ENCODE peak calls at places on chromosome 22, in ten cellular contexts. One of them, this sample, is unnamed.

GRCh38 chr22:29751139-29751538 is 15.7 kb downstream of the ZMAT5 start:
- DNase-seq in EL: no peak
- DNase-seq in fibroblast of mammary gland: no peak
- DNase-seq in NCI-H446 treated with DMSO at 0.1 percent for 48 hours: no peak
- DNase-seq in endothelial cell: no peak
- DNase-seq in T-cell: no peak
- DNase-seq in RPMI7951: no peak
- DNase-seq in stimulated activated naive B cell treated with anti-CD40 and anti-IgM and Interleukin-4, amounts not matched to agents 10 μg/mL and 1 μg/mL and 100 μg/mL, for 72 hours: no peak
- DNase-seq in M059J: no peak
- DNase-seq in anterior cingulate cortex: no peak
- DNase-seq in this sample: no peak

GRCh38 chr22:32562396-32562795 is 87.8 kb downstream of the FBXO7 start:
- DNase-seq in endothelial cell: no peak
- DNase-seq in RPMI7951: no peak
- DNase-seq in anterior cingulate cortex: no peak
- DNase-seq in M059J: no peak
- DNase-seq in T-cell: no peak
- DNase-seq in stimulated activated naive B cell treated with anti-CD40 and anti-IgM and Interleukin-4, amounts not matched to agents 10 μg/mL and 1 μg/mL and 100 μg/mL, for 72 hours: no peak
- DNase-seq in fibroblast of mammary gland: no peak
- DNase-seq in EL: no peak
- DNase-seq in NCI-H446 treated with DMSO at 0.1 percent for 48 hours: no peak
- DNase-seq in this sample: no peak

GRCh38 chr22:19875531-19876313 is 21.0 kb upstream of the GNB1L start:
- DNase-seq in stimulated activated naive B cell treated with anti-CD40 and anti-IgM and Interleukin-4, amounts not matched to agents 10 μg/mL and 1 μg/mL and 100 μg/mL, for 72 hours: no peak
- DNase-seq in NCI-H446 treated with DMSO at 0.1 percent for 48 hours: no peak
- DNase-seq in fibroblast of mammary gland: no peak
- DNase-seq in T-cell: no peak
- DNase-seq in EL: no peak
- DNase-seq in M059J: no peak
- DNase-seq in anterior cingulate cortex: no peak
- DNase-seq in RPMI7951: no peak
- DNase-seq in endothelial cell: no peak
- DNase-seq in this sample: no peak

GRCh38 chr22:17106161-17106784 is 14.9 kb downstream of the TMEM121B start:
- DNase-seq in endothelial cell: no peak
- DNase-seq in EL: no peak
- DNase-seq in NCI-H446 treated with DMSO at 0.1 percent for 48 hours: no peak
- DNase-seq in stimulated activated naive B cell treated with anti-CD40 and anti-IgM and Interleukin-4, amounts not matched to agents 10 μg/mL and 1 μg/mL and 100 μg/mL, for 72 hours: no peak
- DNase-seq in T-cell: no peak
- DNase-seq in RPMI7951: no peak
- DNase-seq in fibroblast of mammary gland: no peak
- DNase-seq in M059J: no peak
- DNase-seq in anterior cingulate cortex: no peak
- DNase-seq in this sample: no peak

GRCh38 chr22:23152238-23153114 is 7.2 kb downstream of the RAB36 start:
- DNase-seq in endothelial cell: no peak
- DNase-seq in fibroblast of mammary gland: no peak
- DNase-seq in T-cell: no peak
- DNase-seq in NCI-H446 treated with DMSO at 0.1 percent for 48 hours: no peak
- DNase-seq in EL: no peak
- DNase-seq in anterior cingulate cortex: no peak
- DNase-seq in stimulated activated naive B cell treated with anti-CD40 and anti-IgM and Interleukin-4, amounts not matched to agents 10 μg/mL and 1 μg/mL and 100 μg/mL, for 72 hours: no peak
- DNase-seq in RPMI7951: no peak
- DNase-seq in M059J: no peak
- DNase-seq in this sample: no peak

GRCh38 chr22:39915295-39915726 is 14.4 kb downstream of the GRAP2 start:
- DNase-seq in fibroblast of mammary gland: no peak
- DNase-seq in M059J: no peak
- DNase-seq in stimulated activated naive B cell treated with anti-CD40 and anti-IgM and Interleukin-4, amounts not matched to agents 10 μg/mL and 1 μg/mL and 100 μg/mL, for 72 hours: no peak
- DNase-seq in EL: no peak
- DNase-seq in T-cell: no peak
- DNase-seq in NCI-H446 treated with DMSO at 0.1 percent for 48 hours: no peak
- DNase-seq in RPMI7951: no peak
- DNase-seq in anterior cingulate cortex: no peak
- DNase-seq in endothelial cell: no peak
- DNase-seq in this sample: no peak

GRCh38 chr22:47201996-47202818 is 439.8 kb downstream of the TBC1D22A start:
- DNase-seq in NCI-H446 treated with DMSO at 0.1 percent for 48 hours: no peak
- DNase-seq in endothelial cell: no peak
- DNase-seq in RPMI7951: no peak
- DNase-seq in T-cell: no peak
- DNase-seq in fibroblast of mammary gland: no peak
- DNase-seq in M059J: no peak
- DNase-seq in EL: no peak
- DNase-seq in stimulated activated naive B cell treated with anti-CD40 and anti-IgM and Interleukin-4, amounts not matched to agents 10 μg/mL and 1 μg/mL and 100 μg/mL, for 72 hours: no peak
- DNase-seq in anterior cingulate cortex: no peak
- DNase-seq in this sample: no peak

GRCh38 chr22:50697667-50698506 is 25.3 kb downstream of the SHANK3 start:
- DNase-seq in RPMI7951: no peak
- DNase-seq in EL: no peak
- DNase-seq in endothelial cell: no peak
- DNase-seq in stimulated activated naive B cell treated with anti-CD40 and anti-IgM and Interleukin-4, amounts not matched to agents 10 μg/mL and 1 μg/mL and 100 μg/mL, for 72 hours: no peak
- DNase-seq in NCI-H446 treated with DMSO at 0.1 percent for 48 hours: no peak
- DNase-seq in fibroblast of mammary gland: no peak
- DNase-seq in anterior cingulate cortex: no peak
- DNase-seq in T-cell: no peak
- DNase-seq in M059J: no peak
- DNase-seq in this sample: no peak

GRCh38 chr22:24271406-24271760 is 752 bp downstream of the SPECC1L start:
- DNase-seq in EL: no peak
- DNase-seq in RPMI7951: no peak
- DNase-seq in M059J: peak
- DNase-seq in fibroblast of mammary gland: peak
- DNase-seq in endothelial cell: no peak
- DNase-seq in T-cell: no peak
- DNase-seq in stimulated activated naive B cell treated with anti-CD40 and anti-IgM and Interleukin-4, amounts not matched to agents 10 μg/mL and 1 μg/mL and 100 μg/mL, for 72 hours: no peak
- DNase-seq in anterior cingulate cortex: no peak
- DNase-seq in NCI-H446 treated with DMSO at 0.1 percent for 48 hours: no peak
- DNase-seq in this sample: no peak

GRCh38 chr22:42743501-42743991 is 22.9 kb upstream of the A4GALT start:
- DNase-seq in RPMI7951: peak
- DNase-seq in stimulated activated naive B cell treated with anti-CD40 and anti-IgM and Interleukin-4, amounts not matched to agents 10 μg/mL and 1 μg/mL and 100 μg/mL, for 72 hours: no peak
- DNase-seq in anterior cingulate cortex: no peak
- DNase-seq in M059J: peak
- DNase-seq in fibroblast of mammary gland: peak
- DNase-seq in EL: peak
- DNase-seq in NCI-H446 treated with DMSO at 0.1 percent for 48 hours: no peak
- DNase-seq in T-cell: no peak
- DNase-seq in endothelial cell: no peak
- DNase-seq in this sample: no peak

GRCh38 chr22:17368727-17369552 is at the start of gene CECR2:
- DNase-seq in RPMI7951: no peak
- DNase-seq in NCI-H446 treated with DMSO at 0.1 percent for 48 hours: peak
- DNase-seq in EL: no peak
- DNase-seq in endothelial cell: peak
- DNase-seq in anterior cingulate cortex: peak
- DNase-seq in fibroblast of mammary gland: no peak
- DNase-seq in T-cell: no peak
- DNase-seq in stimulated activated naive B cell treated with anti-CD40 and anti-IgM and Interleukin-4, amounts not matched to agents 10 μg/mL and 1 μg/mL and 100 μg/mL, for 72 hours: peak
- DNase-seq in M059J: no peak
- DNase-seq in this sample: peak

GRCh38 chr22:33000342-33001280 is 57.6 kb downstream of the SYN3 start:
- DNase-seq in fibroblast of mammary gland: peak
- DNase-seq in endothelial cell: peak
- DNase-seq in anterior cingulate cortex: peak
- DNase-seq in NCI-H446 treated with DMSO at 0.1 percent for 48 hours: no peak
- DNase-seq in RPMI7951: peak
- DNase-seq in stimulated activated naive B cell treated with anti-CD40 and anti-IgM and Interleukin-4, amounts not matched to agents 10 μg/mL and 1 μg/mL and 100 μg/mL, for 72 hours: peak
- DNase-seq in T-cell: no peak
- DNase-seq in M059J: peak
- DNase-seq in EL: peak
- DNase-seq in this sample: peak

GRCh38 chr22:44530106-44530505 is 32.1 kb upstream of the RTL6 start:
- DNase-seq in fibroblast of mammary gland: no peak
- DNase-seq in M059J: no peak
- DNase-seq in EL: no peak
- DNase-seq in T-cell: no peak
- DNase-seq in stimulated activated naive B cell treated with anti-CD40 and anti-IgM and Interleukin-4, amounts not matched to agents 10 μg/mL and 1 μg/mL and 100 μg/mL, for 72 hours: no peak
- DNase-seq in endothelial cell: no peak
- DNase-seq in RPMI7951: no peak
- DNase-seq in anterior cingulate cortex: no peak
- DNase-seq in NCI-H446 treated with DMSO at 0.1 percent for 48 hours: no peak
- DNase-seq in this sample: no peak

GRCh38 chr22:45604239-45604711 is 67.4 kb upstream of the ATXN10 start:
- DNase-seq in NCI-H446 treated with DMSO at 0.1 percent for 48 hours: no peak
- DNase-seq in stimulated activated naive B cell treated with anti-CD40 and anti-IgM and Interleukin-4, amounts not matched to agents 10 μg/mL and 1 μg/mL and 100 μg/mL, for 72 hours: no peak
- DNase-seq in anterior cingulate cortex: no peak
- DNase-seq in M059J: peak
- DNase-seq in RPMI7951: peak
- DNase-seq in endothelial cell: no peak
- DNase-seq in T-cell: no peak
- DNase-seq in EL: peak
- DNase-seq in fibroblast of mammary gland: peak
- DNase-seq in this sample: no peak

GRCh38 chr22:30606455-30607299 is at the start of gene TCN2:
- DNase-seq in T-cell: peak
- DNase-seq in M059J: peak
- DNase-seq in RPMI7951: peak
- DNase-seq in anterior cingulate cortex: peak
- DNase-seq in NCI-H446 treated with DMSO at 0.1 percent for 48 hours: no peak
- DNase-seq in endothelial cell: peak
- DNase-seq in stimulated activated naive B cell treated with anti-CD40 and anti-IgM and Interleukin-4, amounts not matched to agents 10 μg/mL and 1 μg/mL and 100 μg/mL, for 72 hours: no peak
- DNase-seq in fibroblast of mammary gland: peak
- DNase-seq in EL: peak
- DNase-seq in this sample: peak

GRCh38 chr22:28143206-28143605 is 224.2 kb upstream of the PITPNB start:
- DNase-seq in M059J: no peak
- DNase-seq in stimulated activated naive B cell treated with anti-CD40 and anti-IgM and Interleukin-4, amounts not matched to agents 10 μg/mL and 1 μg/mL and 100 μg/mL, for 72 hours: no peak
- DNase-seq in EL: no peak
- DNase-seq in NCI-H446 treated with DMSO at 0.1 percent for 48 hours: peak
- DNase-seq in anterior cingulate cortex: no peak
- DNase-seq in endothelial cell: no peak
- DNase-seq in fibroblast of mammary gland: no peak
- DNase-seq in T-cell: no peak
- DNase-seq in RPMI7951: no peak
- DNase-seq in this sample: no peak

GRCh38 chr22:48627203-48627602 is 1200.5 kb downstream of the BRD1 start:
- DNase-seq in NCI-H446 treated with DMSO at 0.1 percent for 48 hours: no peak
- DNase-seq in fibroblast of mammary gland: no peak
- DNase-seq in T-cell: no peak
- DNase-seq in anterior cingulate cortex: no peak
- DNase-seq in RPMI7951: no peak
- DNase-seq in endothelial cell: no peak
- DNase-seq in EL: no peak
- DNase-seq in stimulated activated naive B cell treated with anti-CD40 and anti-IgM and Interleukin-4, amounts not matched to agents 10 μg/mL and 1 μg/mL and 100 μg/mL, for 72 hours: no peak
- DNase-seq in M059J: no peak
- DNase-seq in this sample: no peak

GRCh38 chr22:43237280-43237679 is 50.3 kb upstream of the TTLL12 start:
- DNase-seq in M059J: no peak
- DNase-seq in anterior cingulate cortex: no peak
- DNase-seq in endothelial cell: no peak
- DNase-seq in T-cell: no peak
- DNase-seq in fibroblast of mammary gland: no peak
- DNase-seq in NCI-H446 treated with DMSO at 0.1 percent for 48 hours: no peak
- DNase-seq in stimulated activated naive B cell treated with anti-CD40 and anti-IgM and Interleukin-4, amounts not matched to agents 10 μg/mL and 1 μg/mL and 100 μg/mL, for 72 hours: no peak
- DNase-seq in RPMI7951: no peak
- DNase-seq in EL: no peak
- DNase-seq in this sample: no peak

GRCh38 chr22:24593810-24594568 is 1.1 kb upstream of the LRRC75B start:
- DNase-seq in fibroblast of mammary gland: no peak
- DNase-seq in anterior cingulate cortex: no peak
- DNase-seq in stimulated activated naive B cell treated with anti-CD40 and anti-IgM and Interleukin-4, amounts not matched to agents 10 μg/mL and 1 μg/mL and 100 μg/mL, for 72 hours: no peak
- DNase-seq in endothelial cell: no peak
- DNase-seq in RPMI7951: no peak
- DNase-seq in EL: no peak
- DNase-seq in T-cell: no peak
- DNase-seq in NCI-H446 treated with DMSO at 0.1 percent for 48 hours: no peak
- DNase-seq in M059J: no peak
- DNase-seq in this sample: no peak

GRCh38 chr22:27911329-27911728 is 7.7 kb downstream of the PITPNB start:
- DNase-seq in anterior cingulate cortex: no peak
- DNase-seq in fibroblast of mammary gland: no peak
- DNase-seq in EL: no peak
- DNase-seq in T-cell: no peak
- DNase-seq in stimulated activated naive B cell treated with anti-CD40 and anti-IgM and Interleukin-4, amounts not matched to agents 10 μg/mL and 1 μg/mL and 100 μg/mL, for 72 hours: no peak
- DNase-seq in endothelial cell: no peak
- DNase-seq in RPMI7951: no peak
- DNase-seq in NCI-H446 treated with DMSO at 0.1 percent for 48 hours: no peak
- DNase-seq in M059J: no peak
- DNase-seq in this sample: no peak

GRCh38 chr22:38172489-38173155 is 9.0 kb downstream of the PLA2G6 start:
- DNase-seq in T-cell: peak
- DNase-seq in NCI-H446 treated with DMSO at 0.1 percent for 48 hours: no peak
- DNase-seq in EL: no peak
- DNase-seq in anterior cingulate cortex: peak
- DNase-seq in RPMI7951: peak
- DNase-seq in endothelial cell: peak
- DNase-seq in stimulated activated naive B cell treated with anti-CD40 and anti-IgM and Interleukin-4, amounts not matched to agents 10 μg/mL and 1 μg/mL and 100 μg/mL, for 72 hours: no peak
- DNase-seq in fibroblast of mammary gland: no peak
- DNase-seq in M059J: peak
- DNase-seq in this sample: no peak

GRCh38 chr22:29002603-29003002 is 59.0 kb downstream of the C22orf31 start:
- DNase-seq in EL: no peak
- DNase-seq in T-cell: no peak
- DNase-seq in RPMI7951: no peak
- DNase-seq in endothelial cell: no peak
- DNase-seq in fibroblast of mammary gland: no peak
- DNase-seq in M059J: no peak
- DNase-seq in anterior cingulate cortex: no peak
- DNase-seq in NCI-H446 treated with DMSO at 0.1 percent for 48 hours: no peak
- DNase-seq in stimulated activated naive B cell treated with anti-CD40 and anti-IgM and Interleukin-4, amounts not matched to agents 10 μg/mL and 1 μg/mL and 100 μg/mL, for 72 hours: no peak
- DNase-seq in this sample: no peak

GRCh38 chr22:32567544-32567943 is 92.9 kb downstream of the FBXO7 start:
- DNase-seq in stimulated activated naive B cell treated with anti-CD40 and anti-IgM and Interleukin-4, amounts not matched to agents 10 μg/mL and 1 μg/mL and 100 μg/mL, for 72 hours: no peak
- DNase-seq in anterior cingulate cortex: no peak
- DNase-seq in endothelial cell: no peak
- DNase-seq in fibroblast of mammary gland: no peak
- DNase-seq in RPMI7951: no peak
- DNase-seq in T-cell: no peak
- DNase-seq in NCI-H446 treated with DMSO at 0.1 percent for 48 hours: no peak
- DNase-seq in EL: no peak
- DNase-seq in M059J: no peak
- DNase-seq in this sample: no peak

GRCh38 chr22:19127329-19128008 is 3.6 kb upstream of the TSSK2 start:
- DNase-seq in fibroblast of mammary gland: no peak
- DNase-seq in endothelial cell: no peak
- DNase-seq in anterior cingulate cortex: no peak
- DNase-seq in EL: no peak
- DNase-seq in M059J: no peak
- DNase-seq in T-cell: no peak
- DNase-seq in RPMI7951: no peak
- DNase-seq in NCI-H446 treated with DMSO at 0.1 percent for 48 hours: no peak
- DNase-seq in stimulated activated naive B cell treated with anti-CD40 and anti-IgM and Interleukin-4, amounts not matched to agents 10 μg/mL and 1 μg/mL and 100 μg/mL, for 72 hours: no peak
- DNase-seq in this sample: no peak

GRCh38 chr22:27399161-27399560 is 402.4 kb downstream of the MN1 start:
- DNase-seq in stimulated activated naive B cell treated with anti-CD40 and anti-IgM and Interleukin-4, amounts not matched to agents 10 μg/mL and 1 μg/mL and 100 μg/mL, for 72 hours: no peak
- DNase-seq in NCI-H446 treated with DMSO at 0.1 percent for 48 hours: no peak
- DNase-seq in endothelial cell: no peak
- DNase-seq in fibroblast of mammary gland: no peak
- DNase-seq in T-cell: no peak
- DNase-seq in anterior cingulate cortex: no peak
- DNase-seq in RPMI7951: peak
- DNase-seq in EL: no peak
- DNase-seq in M059J: peak
- DNase-seq in this sample: no peak

GRCh38 chr22:39994566-39995345 is at the start of gene FAM83F:
- DNase-seq in NCI-H446 treated with DMSO at 0.1 percent for 48 hours: no peak
- DNase-seq in stimulated activated naive B cell treated with anti-CD40 and anti-IgM and Interleukin-4, amounts not matched to agents 10 μg/mL and 1 μg/mL and 100 μg/mL, for 72 hours: peak
- DNase-seq in fibroblast of mammary gland: no peak
- DNase-seq in endothelial cell: peak
- DNase-seq in T-cell: no peak
- DNase-seq in anterior cingulate cortex: no peak
- DNase-seq in RPMI7951: no peak
- DNase-seq in M059J: no peak
- DNase-seq in EL: no peak
- DNase-seq in this sample: no peak

This sample was measured in neuronal stem cell.